ENCODE peak calls at places on chromosomes 16 and 17, in eight cellular contexts. Q is heart left ventricle, U is transverse colon, F is body of pancreas, Z is spleen, E is esophagus squamous epithelium, J is HCT116, L is K562. P is an unnamed sample.

GRCh38 chr17:3004925-3005324 is 58.5 kb downstream of the OR1D5 start:
- DNase-seq in Q (peak; percentile 46), U (no peak), F (peak; percentile 25), Z (no peak), E (no peak), J (no peak), L (no peak), P (peak; percentile 72)

GRCh38 chr16:74698220-74698619 is 2.4 kb downstream of the MLKL start:
- DNase-seq in Q (no peak), U (no peak), F (no peak), Z (no peak), E (no peak), J (no peak), L (no peak), P (no peak)

GRCh38 chr17:40311575-40311974 is 2.6 kb downstream of the RARA start:
- DNase-seq in Q (peak; percentile 79), U (peak; percentile 68), F (peak; percentile 52), Z (peak; percentile 79), E (no peak), J (no peak), L (no peak), P (peak; percentile 87)

GRCh38 chr17:879546-879945 is 97.4 kb downstream of the MRM3 start:
- DNase-seq in Q (peak; percentile 86), U (peak; percentile 71), F (peak; percentile 97), Z (peak; percentile 79), E (no peak), J (peak; percentile 89), L (peak; percentile 61), P (peak; percentile 86)

GRCh38 chr17:55171634-55172328 is 93.0 kb upstream of the HLF start:
- DNase-seq in Q (peak; percentile 35), U (no peak), F (no peak), Z (no peak), E (no peak), J (no peak), L (no peak), P (no peak)

GRCh38 chr17:29640981-29641642 is 18.4 kb upstream of the CORO6 start:
- DNase-seq in Q (no peak), U (no peak), F (no peak), Z (no peak), E (no peak), J (no peak), L (no peak), P (no peak)

GRCh38 chr16:27374794-27375499 is 27.0 kb upstream of the IL21R start:
- DNase-seq in Q (no peak), U (peak; percentile 58), F (peak; percentile 37), Z (peak; percentile 82), E (no peak), J (peak; percentile 94), L (peak; percentile 89), P (peak; percentile 72)

GRCh38 chr17:1177099-1177996 is 2.4 kb downstream of the ABR start:
- DNase-seq in Q (no peak), U (no peak), F (no peak), Z (no peak), E (no peak), J (no peak), L (no peak), P (no peak)

GRCh38 chr17:72004476-72005331 is 116.1 kb upstream of the SOX9 start:
- DNase-seq in Q (no peak), U (no peak), F (no peak), Z (no peak), E (no peak), J (no peak), L (no peak), P (no peak)

GRCh38 chr16:56931253-56931768 is 631 bp upstream of the HERPUD1 start:
- DNase-seq in Q (no peak), U (peak; percentile 82), F (no peak), Z (no peak), E (peak; percentile 60), J (no peak), L (no peak), P (no peak)

GRCh38 chr17:12438813-12439586 is 226.7 kb upstream of the MYOCD start:
- DNase-seq in Q (no peak), U (no peak), F (no peak), Z (no peak), E (no peak), J (no peak), L (peak; percentile 31), P (no peak)

GRCh38 chr16:31410082-31410481 is 16.9 kb downstream of the ITGAD start:
- DNase-seq in Q (no peak), U (no peak), F (no peak), Z (no peak), E (no peak), J (no peak), L (no peak), P (no peak)

GRCh38 chr17:75405365-75406221 is at the start of gene GRB2:
- DNase-seq in Q (peak; percentile 100), U (peak; percentile 100), F (peak; percentile 99), Z (peak; percentile 100), E (peak; percentile 92), J (peak; percentile 94), L (peak; percentile 100), P (peak; percentile 99)

GRCh38 chr16:70380205-70380918 is 33.7 kb downstream of the DDX19A start:
- DNase-seq in Q (peak; percentile 74), U (peak; percentile 59), F (peak; percentile 47), Z (peak; percentile 89), E (no peak), J (no peak), L (no peak), P (peak; percentile 80)

DNA sequence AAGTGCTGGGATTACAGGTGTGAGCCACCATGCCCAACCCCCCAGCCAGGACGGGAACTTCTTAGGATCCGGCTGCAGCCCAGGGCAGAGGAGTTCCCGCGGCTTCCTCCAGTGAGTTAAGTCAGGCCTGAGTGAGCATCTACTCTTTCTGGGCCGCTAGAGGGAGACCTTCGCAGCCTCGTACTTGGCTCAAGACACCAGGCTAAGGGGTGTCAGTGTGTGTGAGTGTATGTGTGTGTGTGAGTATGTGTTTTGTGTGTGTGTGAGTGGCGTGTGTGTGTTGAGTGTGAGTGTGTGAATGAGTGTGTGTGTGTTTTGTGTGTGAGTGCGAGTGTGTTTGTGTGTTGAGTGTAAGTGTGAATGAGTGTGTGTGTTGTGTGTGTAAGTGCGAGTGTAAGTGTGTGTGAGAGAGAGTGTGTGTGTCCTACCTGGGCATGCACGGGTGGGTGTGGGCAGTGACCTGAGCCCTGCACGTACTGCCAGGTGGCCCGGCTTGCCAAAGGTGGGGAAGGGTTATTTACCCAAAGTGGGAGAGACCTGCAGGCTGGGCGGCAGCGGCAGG is 58.5 kb downstream of the TMEM235 start:
- DNase-seq in Q (peak; percentile 84), U (peak; percentile 84), F (peak; percentile 82), Z (peak; percentile 91), E (no peak), J (peak; percentile 88), L (peak; percentile 84), P (peak; percentile 91)
- TF ChIP-seq POLR2A in Q (no peak), U (no peak), F (no peak), Z (no peak), E (no peak), J (no peak), L (no peak), P (no peak)

DNA sequence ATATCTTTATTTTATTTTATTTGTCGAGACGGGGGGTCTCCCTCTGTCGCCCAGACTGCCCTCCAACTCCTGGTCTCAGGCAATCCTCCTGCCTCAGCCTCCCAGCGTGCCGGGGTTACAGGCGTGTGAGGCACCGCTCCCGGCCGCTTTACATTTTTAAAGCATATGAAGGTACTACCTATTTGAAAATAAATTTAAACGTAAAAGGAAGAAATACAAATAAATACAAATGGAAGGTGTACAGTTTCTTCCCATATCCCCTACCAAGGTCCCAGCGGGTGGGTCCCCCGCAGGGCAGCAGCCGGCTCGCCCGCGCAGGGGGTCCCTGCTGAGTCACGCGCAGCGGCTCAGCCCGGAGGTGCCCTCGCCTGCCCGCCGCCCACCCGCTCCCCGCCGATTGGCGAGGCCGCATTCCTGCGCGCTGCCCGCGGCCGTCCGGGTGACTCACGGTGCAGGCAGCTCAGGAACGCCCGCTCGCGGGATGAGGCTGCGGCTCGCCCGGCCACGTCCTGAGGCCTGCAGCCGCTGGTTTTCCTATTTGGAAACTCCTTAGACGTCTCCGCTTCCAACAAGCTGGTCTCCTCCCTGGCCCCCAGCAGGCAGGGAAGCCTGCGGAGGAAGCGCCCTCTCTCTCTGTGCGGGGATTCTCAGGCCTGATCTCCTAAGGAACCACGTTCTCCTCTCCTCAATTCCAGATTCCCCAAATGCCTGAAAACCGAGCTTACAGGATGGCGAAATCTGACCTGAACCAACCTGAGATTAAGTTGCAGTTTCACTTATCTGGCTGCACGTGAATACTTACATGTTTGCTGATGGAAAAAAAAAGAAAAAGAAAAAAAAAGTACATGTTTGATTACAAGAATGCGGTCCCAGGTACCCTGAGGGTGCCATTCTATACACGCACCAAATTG is 54.8 kb upstream of the MAP3K14 start:
- DNase-seq in Q (peak; percentile 90), U (peak; percentile 82), F (peak; percentile 83), Z (peak; percentile 82), E (no peak), J (peak; percentile 92), L (no peak), P (peak; percentile 90)
- H3K4me3 ChIP-seq in Q (peak overlapping the region; percentile 40), U (no peak overlapping the region), F (no peak overlapping the region), Z (peak overlapping the region; percentile 55), E (peak overlapping the region; percentile 26), J (peak overlapping the region; percentile 44), L (no peak overlapping the region), P (no peak overlapping the region)

DNA sequence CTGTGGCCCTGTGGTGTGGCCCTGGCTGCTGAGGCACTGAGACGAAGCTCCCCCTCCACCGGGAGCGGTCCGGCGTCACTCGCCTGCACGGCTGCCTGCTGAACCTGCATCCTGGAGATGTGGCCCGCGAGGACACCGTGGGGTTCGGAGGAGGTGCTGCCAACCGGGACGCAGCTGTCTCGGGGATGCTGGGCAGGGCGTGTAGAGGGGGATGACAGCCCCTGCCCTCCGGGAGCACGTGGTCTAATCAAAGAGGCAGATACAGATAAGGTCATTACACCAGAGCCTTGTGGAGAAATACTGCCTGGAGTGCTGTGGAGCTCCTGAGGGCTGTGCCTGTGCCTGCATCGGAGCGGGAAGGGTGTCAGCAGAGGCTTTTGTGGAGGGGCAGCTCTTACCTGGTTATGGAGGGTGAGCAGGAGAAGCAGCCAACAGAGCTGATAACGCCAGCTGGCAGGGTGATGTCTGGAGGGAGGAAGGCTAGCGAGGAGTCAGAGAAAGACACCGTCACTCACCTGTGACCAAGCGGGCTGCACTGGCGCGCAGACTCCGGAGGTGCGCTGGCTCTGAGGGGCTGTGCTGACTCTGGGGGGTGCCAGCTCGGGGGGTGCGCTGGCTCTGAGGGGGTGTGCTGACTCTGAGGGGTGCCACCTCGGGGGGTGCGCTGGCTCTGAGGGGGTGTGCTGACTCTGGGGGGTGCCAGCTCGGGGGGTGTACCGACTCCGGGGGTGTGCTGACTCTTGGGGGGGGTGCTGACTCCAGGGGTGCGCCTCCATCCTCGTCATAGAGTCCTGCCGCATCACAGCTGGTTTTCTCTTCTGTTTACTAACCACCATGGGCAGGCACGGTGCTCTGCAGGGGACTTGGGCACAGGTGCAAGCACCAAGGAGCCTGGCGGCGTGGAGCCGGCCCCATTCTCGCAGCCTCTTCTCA is 104.7 kb upstream of the CHMP6 start:
- DNase-seq in Q (peak; percentile 46), U (no peak), F (no peak), Z (peak; percentile 73), E (no peak), J (no peak), L (no peak), P (peak; percentile 52)
- H3K27me3 ChIP-seq in Q (no peaks in the 10 kb centered on the region), U (no peaks in the 10 kb centered on the region), F (no peaks in the 10 kb centered on the region), Z (no peaks in the 10 kb centered on the region), E (no peaks in the 10 kb centered on the region), J (no peaks in the 10 kb centered on the region), L (no peaks in the 10 kb centered on the region), P (no peaks in the 10 kb centered on the region)

DNA sequence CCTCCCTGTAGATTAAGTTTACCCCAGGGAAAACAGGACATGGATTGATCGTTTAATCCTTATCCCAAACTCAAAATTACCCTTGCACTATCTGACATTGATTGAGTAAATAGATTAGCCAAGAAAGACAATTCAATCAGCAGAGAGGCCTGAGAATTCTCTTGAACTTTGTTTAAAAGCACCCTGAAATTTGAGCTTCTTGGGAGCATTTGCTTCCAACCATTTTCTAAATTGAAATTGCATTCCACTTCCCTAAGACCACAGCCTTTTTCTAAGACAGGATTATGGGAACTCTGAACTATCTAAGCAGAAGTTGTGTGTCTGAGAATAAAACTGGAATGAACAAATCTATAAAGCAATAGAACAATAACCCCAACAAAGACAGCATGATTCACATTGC is 76.6 kb upstream of the TNRC6A start:
- DNase-seq in Q (no peak), U (no peak), F (no peak), Z (no peak), E (no peak), J (no peak), L (no peak), P (no peak)
- TF ChIP-seq POLR2A in Q (no peak), U (no peak), F (no peak), Z (no peak), E (no peak), J (no peak), L (no peak), P (no peak)

P was measured in sigmoid colon.